ENCODE peak calls at places on chromosomes 3 and 15, in ten cellular contexts. H is B cell, Y is A549, C is esophagus muscularis mucosa, V is H9, I is GM13977, R is endothelial cell, T is hepatocyte, S is AG09309, Q is fibroblast of mammary gland. A is an unnamed sample.

GRCh38 chr3:122697952-122698625 is 17.4 kb downstream of the PARP14 start:
- DNase-seq in H (peak; percentile 83), Y (no peak), C (no peak), V (no peak), I (peak; percentile 49), R (no peak), T (no peak), S (no peak), Q (no peak), A (no peak)

GRCh38 chr15:58476525-58477162 is 44.9 kb downstream of the LIPC start:
- DNase-seq in H (no peak), Y (no peak), C (no peak), V (no peak), I (no peak), R (no peak), T (no peak), S (no peak), Q (no peak), A (no peak)

GRCh38 chr3:39592306-39592705 is 124.8 kb downstream of the MOBP start:
- DNase-seq in H (no peak), Y (no peak), C (no peak), V (no peak), I (no peak), R (no peak), T (no peak), S (no peak), Q (no peak), A (no peak)

GRCh38 chr15:66702035-66702769 is at the start of gene SMAD6:
- DNase-seq in H (peak; percentile 83), Y (peak; percentile 98), C (peak; percentile 98), V (peak; percentile 97), I (peak; percentile 79), R (peak; percentile 87), T (peak; percentile 98), S (peak; percentile 97), Q (peak; percentile 95), A (peak; percentile 96)

GRCh38 chr3:31250116-31250813 is 282.5 kb upstream of the STT3B start:
- DNase-seq in H (no peak), Y (no peak), C (peak; percentile 78), V (no peak), I (no peak), R (no peak), T (no peak), S (no peak), Q (no peak), A (no peak)

GRCh38 chr15:82140859-82141258 is 95.0 kb upstream of the MEX3B start:
- DNase-seq in H (no peak), Y (no peak), C (no peak), V (no peak), I (no peak), R (no peak), T (no peak), S (no peak), Q (no peak), A (no peak)

GRCh38 chr15:99279290-99279689 is 28.0 kb downstream of the LRRC28 start:
- DNase-seq in H (no peak), Y (no peak), C (no peak), V (no peak), I (no peak), R (no peak), T (no peak), S (no peak), Q (no peak), A (no peak)

GRCh38 chr3:47664519-47664918 is 85.9 kb upstream of the CSPG5 start:
- DNase-seq in H (peak; percentile 8), Y (peak; percentile 33), C (no peak), V (no peak), I (no peak), R (no peak), T (no peak), S (peak; percentile 13), Q (peak; percentile 25), A (no peak)

GRCh38 chr15:92124669-92125068 is 269.0 kb upstream of the ST8SIA2 start:
- DNase-seq in H (no peak), Y (no peak), C (no peak), V (no peak), I (no peak), R (no peak), T (no peak), S (no peak), Q (no peak), A (no peak)

GRCh38 chr3:187936676-187937075 is 191.4 kb upstream of the BCL6 start:
- DNase-seq in H (no peak), Y (no peak), C (no peak), V (no peak), I (no peak), R (no peak), T (no peak), S (no peak), Q (no peak), A (no peak)

GRCh38 chr3:44206862-44207652 is 34.6 kb upstream of the TOPAZ1 start:
- DNase-seq in H (no peak), Y (no peak), C (no peak), V (no peak), I (no peak), R (no peak), T (no peak), S (no peak), Q (no peak), A (no peak)
- TF ChIP-seq CTCF in H (no peak), Y (no peak), C (no peak), V (no peak), I (no peak), R (no peak), T (no peak), S (no peak), Q (no peak), A (no peak)

DNA sequence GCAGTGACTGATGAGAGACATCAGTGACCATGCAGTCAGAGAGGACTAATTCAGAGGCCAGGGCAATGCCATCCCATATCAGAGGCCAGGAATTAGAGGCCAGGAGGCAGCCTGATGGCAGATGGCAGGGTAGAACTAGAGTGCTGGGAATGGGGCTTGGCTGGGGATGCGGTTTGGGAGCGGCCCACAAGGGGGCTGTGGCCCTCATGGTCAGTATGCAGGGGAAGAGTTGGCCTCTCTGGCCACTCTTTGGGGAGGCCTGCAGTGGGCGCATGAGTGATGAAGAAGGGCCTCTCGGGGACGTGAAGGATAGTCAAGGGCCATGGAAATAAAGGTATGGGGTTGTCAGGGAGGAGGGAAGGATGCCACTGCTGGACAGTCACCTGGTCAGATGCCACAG is 101.7 kb downstream of the EEFSEC start:
- DNase-seq in H (no peak), Y (no peak), C (no peak), V (no peak), I (no peak), R (no peak), T (no peak), S (no peak), Q (no peak), A (no peak)
- TF ChIP-seq CTCF in H (no peak), Y (no peak), C (no peak), V (peak; percentile 53), I (no peak), R (no peak), T (no peak), S (no peak), Q (no peak), A (no peak)

GRCh38 chr15:80856400-80856799 is 77.2 kb downstream of the CEMIP start:
- DNase-seq in H (no peak), Y (peak; percentile 41), C (no peak), V (no peak), I (no peak), R (no peak), T (no peak), S (no peak), Q (no peak), A (no peak)
- TF ChIP-seq CTCF in H (peak; percentile 30), Y (peak; percentile 37), C (no peak), V (peak; percentile 67), I (no peak), R (peak; percentile 44), T (peak; percentile 30), S (peak; percentile 17), Q (peak; percentile 14), A (peak; percentile 53)

GRCh38 chr3:173217127-173217526 is 76.1 kb upstream of the SPATA16 start:
- DNase-seq in H (no peak), Y (no peak), C (no peak), V (no peak), I (no peak), R (no peak), T (no peak), S (no peak), Q (no peak), A (no peak)

GRCh38 chr3:173225351-173225750 is 84.3 kb upstream of the SPATA16 start:
- DNase-seq in H (no peak), Y (no peak), C (no peak), V (no peak), I (no peak), R (no peak), T (no peak), S (no peak), Q (no peak), A (no peak)

GRCh38 chr3:173216063-173216462 is 75.0 kb upstream of the SPATA16 start:
- DNase-seq in H (no peak), Y (no peak), C (no peak), V (no peak), I (no peak), R (no peak), T (no peak), S (no peak), Q (no peak), A (no peak)

GRCh38 chr3:173221010-173221409 is 80.0 kb upstream of the SPATA16 start:
- DNase-seq in H (no peak), Y (peak; percentile 4), C (no peak), V (no peak), I (no peak), R (no peak), T (no peak), S (no peak), Q (no peak), A (no peak)
- TF ChIP-seq CTCF in H (no peak), Y (peak; percentile 32), C (no peak), V (peak; percentile 65), I (peak; percentile 32), R (peak; percentile 55), T (no peak), S (peak; percentile 34), Q (peak; percentile 8), A (peak; percentile 37)

GRCh38 chr3:49124991-49125670 is 4.5 kb upstream of the USP19 start:
- DNase-seq in H (no peak), Y (no peak), C (no peak), V (no peak), I (no peak), R (no peak), T (no peak), S (no peak), Q (peak; percentile 26), A (no peak)
- TF ChIP-seq CTCF in H (no peak), Y (peak; percentile 8), C (no peak), V (peak; percentile 30), I (peak; percentile 54), R (no peak), T (no peak), S (no peak), Q (peak; percentile 12), A (peak; percentile 10)

GRCh38 chr3:192825657-192826200 is 91.9 kb downstream of the MB21D2 start:
- DNase-seq in H (no peak), Y (no peak), C (no peak), V (no peak), I (no peak), R (no peak), T (no peak), S (no peak), Q (peak; percentile 70), A (no peak)
- TF ChIP-seq CTCF in H (no peak), Y (no peak), C (no peak), V (peak; percentile 49), I (peak; percentile 4), R (no peak), T (no peak), S (no peak), Q (peak; percentile 17), A (peak; percentile 27)

A was measured in astrocyte of the cerebellum.